ENCODE peak calls at places on chromosomes 3 and 15, in four cellular contexts. One of them, this sample, is unnamed.

GRCh38 chr3:32454731-32455608 is 47.7 kb downstream of the CMTM6 start:
- DNase-seq in GM23338: no peak
- DNase-seq in T-helper 17 cell: no peak
- DNase-seq in cardiac muscle cell: no peak
- DNase-seq in this sample: peak

GRCh38 chr3:195401959-195402358 is 40.9 kb downstream of the ACAP2 start:
- DNase-seq in GM23338: no peak
- DNase-seq in T-helper 17 cell: no peak
- DNase-seq in cardiac muscle cell: no peak
- DNase-seq in this sample: no peak

GRCh38 chr3:183327343-183327742 is 74.3 kb downstream of the B3GNT5 start:
- DNase-seq in GM23338: no peak
- DNase-seq in T-helper 17 cell: no peak
- DNase-seq in cardiac muscle cell: no peak
- DNase-seq in this sample: no peak

GRCh38 chr3:73625124-73625665 is 454 bp upstream of the PDZRN3 start:
- DNase-seq in GM23338: peak
- DNase-seq in T-helper 17 cell: no peak
- DNase-seq in cardiac muscle cell: peak
- DNase-seq in this sample: no peak

GRCh38 chr3:11335056-11335608 is 62.9 kb downstream of the ATG7 start:
- DNase-seq in GM23338: peak
- DNase-seq in T-helper 17 cell: no peak
- DNase-seq in cardiac muscle cell: peak
- DNase-seq in this sample: no peak

GRCh38 chr3:111750278-111750884 is 108.7 kb upstream of the PHLDB2 start:
- DNase-seq in GM23338: no peak
- DNase-seq in T-helper 17 cell: no peak
- DNase-seq in cardiac muscle cell: no peak
- DNase-seq in this sample: no peak

GRCh38 chr3:167051421-167051820 is 328.7 kb downstream of the ZBBX start:
- DNase-seq in GM23338: peak
- DNase-seq in T-helper 17 cell: no peak
- DNase-seq in cardiac muscle cell: no peak
- DNase-seq in this sample: no peak

GRCh38 chr15:79430901-79431635 is 1.1 kb upstream of the MINAR1 start:
- DNase-seq in GM23338: peak
- DNase-seq in T-helper 17 cell: no peak
- DNase-seq in cardiac muscle cell: peak
- DNase-seq in this sample: no peak

GRCh38 chr3:195105841-195106417 is 165.0 kb downstream of the XXYLT1 start:
- DNase-seq in GM23338: no peak
- DNase-seq in T-helper 17 cell: no peak
- DNase-seq in cardiac muscle cell: no peak
- DNase-seq in this sample: no peak

GRCh38 chr3:149120051-149120972 is 9.1 kb upstream of the HPS3 start:
- DNase-seq in GM23338: peak
- DNase-seq in T-helper 17 cell: no peak
- DNase-seq in cardiac muscle cell: peak
- DNase-seq in this sample: no peak

GRCh38 chr3:188979669-188980311 is 192.0 kb upstream of the TPRG1 start:
- DNase-seq in GM23338: peak
- DNase-seq in T-helper 17 cell: no peak
- DNase-seq in cardiac muscle cell: no peak
- DNase-seq in this sample: no peak

GRCh38 chr15:100201376-100202280 is 140.1 kb downstream of the ADAMTS17 start:
- DNase-seq in GM23338: no peak
- DNase-seq in T-helper 17 cell: no peak
- DNase-seq in cardiac muscle cell: no peak
- DNase-seq in this sample: no peak